ENCODE peak calls at places on chromosome 22, in nine cellular contexts. T is esophagus squamous epithelium, M is right lobe of liver, F is heart left ventricle, E is IMR-90, N is H1, K is breast epithelium, J is Peyer's patch, C is HCT116. Q is an unnamed sample.

GRCh38 chr22:48695251-48695650 is 1132.4 kb downstream of the BRD1 start:
- DNase-seq in T (no peak), M (no peak), F (no peak), E (no peak), N (no peak), K (no peak), J (no peak), C (no peak), Q (no peak)

GRCh38 chr22:38413085-38414008 is 41.7 kb downstream of the KCNJ4 start:
- DNase-seq in T (no peak), M (no peak), F (peak; percentile 54), E (no peak), N (peak; percentile 44), K (no peak), J (no peak), C (no peak), Q (peak; percentile 46)

GRCh38 chr22:17035246-17035645 is 27.2 kb upstream of the GAB4 start:
- DNase-seq in T (no peak), M (no peak), F (no peak), E (no peak), N (no peak), K (peak; percentile 79), J (no peak), C (no peak), Q (no peak)

GRCh38 chr22:19701420-19702145 is 12.7 kb upstream of the SEPTIN5 start:
- DNase-seq in T (no peak), M (no peak), F (peak; percentile 3), E (no peak), N (no peak), K (no peak), J (no peak), C (no peak), Q (no peak)

GRCh38 chr22:48753752-48754517 is 1073.7 kb downstream of the BRD1 start:
- DNase-seq in T (no peak), M (no peak), F (no peak), E (no peak), N (no peak), K (peak; percentile 1), J (no peak), C (no peak), Q (no peak)

GRCh38 chr22:41401781-41402648 is 20.3 kb downstream of the TEF start:
- DNase-seq in T (no peak), M (peak; percentile 85), F (peak; percentile 85), E (peak; percentile 79), N (no peak), K (no peak), J (no peak), C (no peak), Q (peak; percentile 87)

GRCh38 chr22:41009222-41009948 is 58.2 kb downstream of the RBX1 start:
- DNase-seq in T (no peak), M (no peak), F (no peak), E (peak; percentile 91), N (no peak), K (no peak), J (no peak), C (no peak), Q (no peak)

GRCh38 chr22:38177044-38177443 is 4.6 kb downstream of the PLA2G6 start:
- DNase-seq in T (no peak), M (no peak), F (no peak), E (no peak), N (no peak), K (no peak), J (no peak), C (no peak), Q (no peak)

GRCh38 chr22:17966403-17966717 is 58.0 kb downstream of the MICAL3 start:
- DNase-seq in T (no peak), M (no peak), F (no peak), E (no peak), N (no peak), K (no peak), J (no peak), C (no peak), Q (no peak)

GRCh38 chr22:22928666-22929380 is 41.2 kb downstream of the IGLL5 start:
- DNase-seq in T (no peak), M (peak; percentile 29), F (peak; percentile 43), E (peak; percentile 16), N (no peak), K (no peak), J (peak; percentile 84), C (no peak), Q (peak; percentile 78)

GRCh38 chr22:20965888-20966855 is 883 bp upstream of the AIFM3 start:
- DNase-seq in T (no peak), M (no peak), F (no peak), E (no peak), N (no peak), K (no peak), J (no peak), C (no peak), Q (peak; percentile 85)

GRCh38 chr22:33544707-33545106 is 375.6 kb downstream of the LARGE1 start:
- DNase-seq in T (no peak), M (no peak), F (no peak), E (peak; percentile 72), N (no peak), K (no peak), J (no peak), C (no peak), Q (no peak)

DNA sequence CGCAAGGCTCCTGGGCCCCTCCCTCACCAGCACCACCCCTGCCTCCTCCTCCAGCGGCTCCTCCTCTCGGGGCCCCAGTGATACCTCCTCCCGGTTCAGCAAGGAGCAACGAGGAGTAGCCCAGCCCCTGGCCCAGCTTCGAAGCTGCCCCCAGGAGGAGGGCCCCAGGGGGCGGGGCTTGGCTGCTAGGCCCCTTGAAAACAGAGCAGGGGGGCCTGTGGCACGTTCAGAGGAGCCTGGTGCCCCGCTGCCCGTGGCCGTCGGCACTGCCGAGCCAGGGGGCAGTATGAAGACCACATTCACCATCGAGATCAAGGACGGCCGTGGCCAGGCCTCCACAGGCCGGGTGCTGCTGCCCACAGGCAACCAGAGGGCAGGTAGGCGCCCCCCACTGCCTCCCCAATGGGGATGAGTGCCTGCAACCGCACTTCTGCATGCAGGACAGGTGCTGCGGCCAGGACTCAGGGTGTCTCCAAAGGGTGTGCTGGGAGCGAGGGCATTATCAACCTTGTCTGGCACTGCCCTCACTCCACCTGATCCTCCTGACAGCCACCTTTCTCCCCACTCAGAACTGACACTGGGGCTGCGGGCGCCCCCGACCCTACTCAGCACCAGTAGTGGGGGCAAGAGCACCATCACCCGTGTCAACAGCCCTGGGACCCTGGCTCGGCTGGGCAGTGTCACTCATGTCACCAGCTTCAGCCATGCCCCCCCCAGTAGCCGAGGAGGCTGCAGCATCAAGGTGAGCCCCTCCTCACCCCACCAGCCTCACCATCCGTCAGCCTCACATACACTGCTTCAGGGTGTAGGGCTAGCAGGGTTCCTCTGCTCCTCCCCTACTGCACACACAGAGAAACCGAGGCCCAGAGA is 10.2 kb downstream of the SMTN start:
- DNase-seq in T (no peak), M (no peak), F (no peak), E (no peak), N (peak; percentile 54), K (no peak), J (no peak), C (no peak), Q (peak; percentile 62)
- TF ChIP-seq POLR2A in T (peak; percentile 53), M (no peak), F (no peak), E (no peak), N (no peak), K (no peak), J (no peak), C (no peak), Q (peak; percentile 41)

DNA sequence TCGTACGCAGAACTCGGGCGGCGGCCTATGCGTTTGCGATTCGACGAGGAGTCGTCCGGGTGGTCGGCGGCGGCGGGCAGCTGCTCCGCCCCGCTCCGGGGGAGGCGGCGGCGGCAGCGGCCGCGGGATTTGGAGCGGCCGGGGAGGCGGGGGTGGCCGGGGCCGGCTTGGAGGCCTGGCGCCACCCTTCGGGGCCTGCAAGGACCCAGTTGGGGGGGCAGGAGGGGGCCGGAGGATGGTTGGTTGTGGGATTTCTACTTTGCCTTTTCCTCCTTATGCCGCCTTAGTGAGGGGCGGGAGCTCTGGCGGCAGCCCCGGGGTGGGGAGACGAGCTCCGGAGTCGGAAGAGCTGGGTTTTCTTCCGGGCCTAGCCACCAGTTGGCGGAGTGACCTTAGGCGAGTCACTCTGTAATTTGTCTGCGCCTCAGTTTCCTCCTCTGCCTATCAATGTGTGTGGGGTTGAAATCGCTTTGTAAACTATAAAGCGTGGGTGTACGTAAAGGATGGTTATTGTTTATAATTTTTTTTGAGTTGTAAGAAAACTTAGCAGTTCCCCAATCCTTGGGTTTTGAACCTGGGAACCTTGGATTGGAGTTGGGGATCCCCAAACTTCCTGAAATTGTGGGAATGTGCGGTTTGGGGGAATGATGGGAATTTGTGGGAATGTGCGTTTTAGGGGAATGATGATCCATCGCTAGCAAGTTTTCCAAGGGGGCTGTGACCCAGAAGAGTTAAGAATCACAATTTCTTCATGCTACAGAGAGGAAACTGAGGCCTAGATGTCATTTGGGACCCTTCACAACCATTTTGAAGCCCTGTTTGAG is 679 bp downstream of the TUG1 start:
- DNase-seq in T (no peak), M (peak; percentile 51), F (peak; percentile 52), E (peak; percentile 44), N (no peak), K (peak; percentile 30), J (peak; percentile 27), C (no peak), Q (peak; percentile 53)
- H3K4me1 ChIP-seq in T (peaks cover 6% of the 10 kb centered on the region), M (no peaks in the 10 kb centered on the region), F (peaks cover 33% of the 10 kb centered on the region), E (peaks cover 10% of the 10 kb centered on the region), N (peaks cover 7% of the 10 kb centered on the region), K (peaks cover 9% of the 10 kb centered on the region), J (peaks cover 8% of the 10 kb centered on the region), C (peaks cover 9% of the 10 kb centered on the region), Q (peaks cover 43% of the 10 kb centered on the region)

DNA sequence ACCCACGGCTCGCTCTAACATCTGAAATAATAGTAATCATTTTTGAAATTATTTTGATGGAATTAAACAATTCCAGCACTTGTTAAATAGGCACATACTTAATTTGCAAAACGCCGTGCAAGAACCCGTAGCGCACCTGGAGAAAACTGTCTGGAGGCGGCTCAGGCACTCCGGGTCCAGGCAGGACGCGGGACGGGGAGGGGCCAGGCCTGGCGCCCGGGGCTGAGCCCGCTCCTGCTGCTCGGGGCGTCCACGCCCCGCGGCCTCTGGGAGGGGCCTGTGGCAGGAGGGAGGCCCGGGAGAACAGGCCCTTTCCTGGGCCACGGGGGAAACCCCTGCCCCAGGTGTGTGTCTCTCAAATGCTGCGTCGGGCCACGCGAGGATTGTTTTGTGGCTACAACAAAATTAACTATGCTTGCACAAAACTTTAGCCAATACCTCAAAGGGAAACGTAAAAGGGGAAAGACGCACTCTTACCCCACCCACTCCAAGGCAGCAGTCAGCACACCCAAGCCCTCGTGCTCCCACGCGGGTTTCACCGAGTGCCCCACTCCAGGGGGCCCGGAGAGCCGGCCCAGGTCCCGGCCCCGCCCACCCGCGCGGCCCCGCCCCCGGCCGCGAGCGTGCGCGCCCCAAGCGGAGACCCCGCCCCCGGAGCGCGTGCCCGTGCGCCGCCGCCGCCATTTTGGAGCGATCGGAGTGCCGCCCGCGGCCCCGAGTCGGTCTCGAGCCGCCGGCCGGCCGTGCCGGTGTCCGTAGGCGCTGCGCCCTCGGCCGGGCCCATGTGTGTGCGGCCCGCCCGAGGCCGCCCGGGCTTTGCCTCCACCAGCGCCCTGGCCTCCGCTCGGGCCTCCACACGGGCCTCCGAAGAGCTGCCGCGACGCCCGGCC is at the start of gene PPP6R2:
- DNase-seq in T (no peak), M (peak; percentile 86), F (peak; percentile 89), E (peak; percentile 35), N (peak; percentile 96), K (peak; percentile 65), J (peak; percentile 84), C (no peak), Q (peak; percentile 88)
- TF ChIP-seq POLR2A in T (no peak), M (peak; percentile 37), F (peak; percentile 58), E (peak; percentile 61), N (peak; percentile 72), K (no peak), J (no peak), C (no peak), Q (no peak)

DNA sequence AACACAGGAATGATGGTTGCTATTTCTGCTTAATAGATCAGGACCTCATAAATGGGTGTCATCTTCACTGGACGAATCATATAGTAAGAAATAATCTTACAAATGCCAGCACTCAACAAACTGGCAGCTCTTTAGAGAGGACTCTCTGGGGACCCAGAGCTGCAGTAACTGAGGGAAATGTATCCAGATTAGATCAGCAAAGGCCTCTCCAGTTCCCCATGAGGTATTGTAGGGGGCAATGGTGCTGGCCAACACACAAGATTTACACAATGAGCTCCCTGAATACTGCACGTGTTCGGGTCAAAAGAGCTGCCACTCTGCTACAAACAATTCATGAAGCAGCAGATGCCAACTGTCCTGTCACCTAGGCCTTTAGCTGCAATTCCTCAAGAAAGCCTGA is 110.2 kb downstream of the RBFOX2 start:
- DNase-seq in T (no peak), M (no peak), F (no peak), E (no peak), N (no peak), K (no peak), J (no peak), C (no peak), Q (no peak)
- H3K4me1 ChIP-seq in T (peaks cover 24% of the 10 kb centered on the region), M (no peaks in the 10 kb centered on the region), F (peaks cover 84% of the 10 kb centered on the region), E (peaks cover 13% of the 10 kb centered on the region), N (peaks cover 18% of the 10 kb centered on the region), K (peaks cover 11% of the 10 kb centered on the region), J (peaks cover 5% of the 10 kb centered on the region), C (peaks cover 19% of the 10 kb centered on the region), Q (peaks cover 35% of the 10 kb centered on the region)